ENCODE peak calls at places on chromosomes 2 and 18, in ten cellular contexts. One of them, this sample, is unnamed.

GRCh38 chr2:119719261-119719627 is 40.2 kb downstream of the TMEM177 start:
- DNase-seq in nephron progenitor cell: no peak
- DNase-seq in endothelial cell: no peak
- DNase-seq in iPS-NIHi11: no peak
- DNase-seq in SW 1271: no peak
- DNase-seq in stimulated activated CD4-positive, alpha-beta T cell treated with anti-CD3 and anti-CD28 coated beads, TNF-alpha, amount 100 ng/mL, for 4 hours: no peak
- DNase-seq in stromal cell of bone marrow: no peak
- DNase-seq in NCI-H1930: no peak
- DNase-seq in activated T-cell treated with anti-CD3 and anti-CD28 coated beads, Interleukin-2, amount 50 U/mL, for 72 hours: peak
- DNase-seq in H9: no peak
- DNase-seq in this sample: no peak

GRCh38 chr2:132815522-132815921 is 145.5 kb upstream of the LYPD1 start:
- DNase-seq in endothelial cell: no peak
- DNase-seq in NCI-H1930: no peak
- DNase-seq in iPS-NIHi11: no peak
- DNase-seq in stimulated activated CD4-positive, alpha-beta T cell treated with anti-CD3 and anti-CD28 coated beads, TNF-alpha, amount 100 ng/mL, for 4 hours: no peak
- DNase-seq in stromal cell of bone marrow: peak
- DNase-seq in activated T-cell treated with anti-CD3 and anti-CD28 coated beads, Interleukin-2, amount 50 U/mL, for 72 hours: no peak
- DNase-seq in H9: no peak
- DNase-seq in nephron progenitor cell: no peak
- DNase-seq in SW 1271: no peak
- DNase-seq in this sample: peak

GRCh38 chr18:50072146-50072545 is 122.8 kb downstream of the MYO5B start:
- DNase-seq in stromal cell of bone marrow: no peak
- DNase-seq in stimulated activated CD4-positive, alpha-beta T cell treated with anti-CD3 and anti-CD28 coated beads, TNF-alpha, amount 100 ng/mL, for 4 hours: no peak
- DNase-seq in endothelial cell: no peak
- DNase-seq in activated T-cell treated with anti-CD3 and anti-CD28 coated beads, Interleukin-2, amount 50 U/mL, for 72 hours: no peak
- DNase-seq in SW 1271: no peak
- DNase-seq in iPS-NIHi11: no peak
- DNase-seq in NCI-H1930: no peak
- DNase-seq in nephron progenitor cell: no peak
- DNase-seq in H9: no peak
- DNase-seq in this sample: no peak

GRCh38 chr18:23071285-23071684 is 64.0 kb upstream of the CABLES1 start:
- DNase-seq in SW 1271: no peak
- DNase-seq in stimulated activated CD4-positive, alpha-beta T cell treated with anti-CD3 and anti-CD28 coated beads, TNF-alpha, amount 100 ng/mL, for 4 hours: peak
- DNase-seq in iPS-NIHi11: no peak
- DNase-seq in activated T-cell treated with anti-CD3 and anti-CD28 coated beads, Interleukin-2, amount 50 U/mL, for 72 hours: peak
- DNase-seq in stromal cell of bone marrow: no peak
- DNase-seq in endothelial cell: no peak
- DNase-seq in NCI-H1930: no peak
- DNase-seq in H9: no peak
- DNase-seq in nephron progenitor cell: no peak
- DNase-seq in this sample: no peak

GRCh38 chr2:241000831-241001321 is 2.5 kb downstream of the SNED1 start:
- DNase-seq in NCI-H1930: no peak
- DNase-seq in SW 1271: no peak
- DNase-seq in endothelial cell: no peak
- DNase-seq in stromal cell of bone marrow: no peak
- DNase-seq in nephron progenitor cell: no peak
- DNase-seq in activated T-cell treated with anti-CD3 and anti-CD28 coated beads, Interleukin-2, amount 50 U/mL, for 72 hours: no peak
- DNase-seq in H9: no peak
- DNase-seq in stimulated activated CD4-positive, alpha-beta T cell treated with anti-CD3 and anti-CD28 coated beads, TNF-alpha, amount 100 ng/mL, for 4 hours: no peak
- DNase-seq in iPS-NIHi11: no peak
- DNase-seq in this sample: no peak

GRCh38 chr2:120485096-120485495 is 139.2 kb downstream of the INHBB start:
- DNase-seq in H9: no peak
- DNase-seq in nephron progenitor cell: no peak
- DNase-seq in stimulated activated CD4-positive, alpha-beta T cell treated with anti-CD3 and anti-CD28 coated beads, TNF-alpha, amount 100 ng/mL, for 4 hours: no peak
- DNase-seq in stromal cell of bone marrow: no peak
- DNase-seq in endothelial cell: no peak
- DNase-seq in iPS-NIHi11: no peak
- DNase-seq in activated T-cell treated with anti-CD3 and anti-CD28 coated beads, Interleukin-2, amount 50 U/mL, for 72 hours: no peak
- DNase-seq in SW 1271: no peak
- DNase-seq in NCI-H1930: no peak
- DNase-seq in this sample: no peak

GRCh38 chr18:44834867-44835469 is 154.3 kb downstream of the SETBP1 start:
- DNase-seq in H9: no peak
- DNase-seq in activated T-cell treated with anti-CD3 and anti-CD28 coated beads, Interleukin-2, amount 50 U/mL, for 72 hours: no peak
- DNase-seq in iPS-NIHi11: no peak
- DNase-seq in SW 1271: no peak
- DNase-seq in NCI-H1930: no peak
- DNase-seq in stromal cell of bone marrow: no peak
- DNase-seq in stimulated activated CD4-positive, alpha-beta T cell treated with anti-CD3 and anti-CD28 coated beads, TNF-alpha, amount 100 ng/mL, for 4 hours: no peak
- DNase-seq in endothelial cell: no peak
- DNase-seq in nephron progenitor cell: no peak
- DNase-seq in this sample: no peak

GRCh38 chr18:76487076-76487475 is 8.0 kb downstream of the ZNF516 start:
- DNase-seq in NCI-H1930: no peak
- DNase-seq in endothelial cell: no peak
- DNase-seq in stromal cell of bone marrow: no peak
- DNase-seq in SW 1271: no peak
- DNase-seq in stimulated activated CD4-positive, alpha-beta T cell treated with anti-CD3 and anti-CD28 coated beads, TNF-alpha, amount 100 ng/mL, for 4 hours: no peak
- DNase-seq in activated T-cell treated with anti-CD3 and anti-CD28 coated beads, Interleukin-2, amount 50 U/mL, for 72 hours: no peak
- DNase-seq in H9: no peak
- DNase-seq in iPS-NIHi11: no peak
- DNase-seq in nephron progenitor cell: no peak
- DNase-seq in this sample: no peak

GRCh38 chr2:12587729-12588522 is 128.8 kb upstream of the TRIB2 start:
- DNase-seq in stromal cell of bone marrow: peak
- DNase-seq in SW 1271: no peak
- DNase-seq in endothelial cell: no peak
- DNase-seq in activated T-cell treated with anti-CD3 and anti-CD28 coated beads, Interleukin-2, amount 50 U/mL, for 72 hours: no peak
- DNase-seq in stimulated activated CD4-positive, alpha-beta T cell treated with anti-CD3 and anti-CD28 coated beads, TNF-alpha, amount 100 ng/mL, for 4 hours: no peak
- DNase-seq in NCI-H1930: no peak
- DNase-seq in H9: no peak
- DNase-seq in iPS-NIHi11: no peak
- DNase-seq in nephron progenitor cell: no peak
- DNase-seq in this sample: peak

GRCh38 chr2:240397542-240397916 is 37.9 kb upstream of the GPC1 start:
- DNase-seq in endothelial cell: peak
- DNase-seq in stromal cell of bone marrow: no peak
- DNase-seq in H9: peak
- DNase-seq in stimulated activated CD4-positive, alpha-beta T cell treated with anti-CD3 and anti-CD28 coated beads, TNF-alpha, amount 100 ng/mL, for 4 hours: no peak
- DNase-seq in nephron progenitor cell: peak
- DNase-seq in iPS-NIHi11: peak
- DNase-seq in NCI-H1930: no peak
- DNase-seq in activated T-cell treated with anti-CD3 and anti-CD28 coated beads, Interleukin-2, amount 50 U/mL, for 72 hours: no peak
- DNase-seq in SW 1271: no peak
- DNase-seq in this sample: no peak

GRCh38 chr18:31064130-31064529 is 21.6 kb upstream of the DSC3 start:
- DNase-seq in stromal cell of bone marrow: no peak
- DNase-seq in iPS-NIHi11: no peak
- DNase-seq in nephron progenitor cell: no peak
- DNase-seq in endothelial cell: no peak
- DNase-seq in NCI-H1930: no peak
- DNase-seq in stimulated activated CD4-positive, alpha-beta T cell treated with anti-CD3 and anti-CD28 coated beads, TNF-alpha, amount 100 ng/mL, for 4 hours: no peak
- DNase-seq in H9: no peak
- DNase-seq in activated T-cell treated with anti-CD3 and anti-CD28 coated beads, Interleukin-2, amount 50 U/mL, for 72 hours: peak
- DNase-seq in SW 1271: no peak
- DNase-seq in this sample: no peak

GRCh38 chr18:58113337-58113736 is 69.3 kb downstream of the NEDD4L start:
- DNase-seq in stromal cell of bone marrow: no peak
- DNase-seq in NCI-H1930: no peak
- DNase-seq in activated T-cell treated with anti-CD3 and anti-CD28 coated beads, Interleukin-2, amount 50 U/mL, for 72 hours: no peak
- DNase-seq in stimulated activated CD4-positive, alpha-beta T cell treated with anti-CD3 and anti-CD28 coated beads, TNF-alpha, amount 100 ng/mL, for 4 hours: no peak
- DNase-seq in H9: no peak
- DNase-seq in endothelial cell: no peak
- DNase-seq in SW 1271: no peak
- DNase-seq in iPS-NIHi11: no peak
- DNase-seq in nephron progenitor cell: no peak
- DNase-seq in this sample: no peak

GRCh38 chr2:74849228-74849892 is 15.4 kb downstream of the HK2 start:
- DNase-seq in iPS-NIHi11: peak
- DNase-seq in endothelial cell: no peak
- DNase-seq in SW 1271: no peak
- DNase-seq in nephron progenitor cell: no peak
- DNase-seq in stromal cell of bone marrow: no peak
- DNase-seq in activated T-cell treated with anti-CD3 and anti-CD28 coated beads, Interleukin-2, amount 50 U/mL, for 72 hours: peak
- DNase-seq in stimulated activated CD4-positive, alpha-beta T cell treated with anti-CD3 and anti-CD28 coated beads, TNF-alpha, amount 100 ng/mL, for 4 hours: no peak
- DNase-seq in H9: peak
- DNase-seq in NCI-H1930: no peak
- DNase-seq in this sample: no peak

GRCh38 chr2:109380502-109381326 is 233.1 kb downstream of the SEPTIN10 start:
- DNase-seq in NCI-H1930: no peak
- DNase-seq in iPS-NIHi11: no peak
- DNase-seq in SW 1271: no peak
- DNase-seq in activated T-cell treated with anti-CD3 and anti-CD28 coated beads, Interleukin-2, amount 50 U/mL, for 72 hours: no peak
- DNase-seq in endothelial cell: peak
- DNase-seq in nephron progenitor cell: no peak
- DNase-seq in H9: peak
- DNase-seq in stimulated activated CD4-positive, alpha-beta T cell treated with anti-CD3 and anti-CD28 coated beads, TNF-alpha, amount 100 ng/mL, for 4 hours: no peak
- DNase-seq in stromal cell of bone marrow: no peak
- DNase-seq in this sample: no peak

GRCh38 chr2:160194351-160194750 is 5.7 kb downstream of the ITGB6 start:
- DNase-seq in nephron progenitor cell: no peak
- DNase-seq in iPS-NIHi11: no peak
- DNase-seq in H9: no peak
- DNase-seq in stimulated activated CD4-positive, alpha-beta T cell treated with anti-CD3 and anti-CD28 coated beads, TNF-alpha, amount 100 ng/mL, for 4 hours: no peak
- DNase-seq in NCI-H1930: no peak
- DNase-seq in activated T-cell treated with anti-CD3 and anti-CD28 coated beads, Interleukin-2, amount 50 U/mL, for 72 hours: no peak
- DNase-seq in stromal cell of bone marrow: no peak
- DNase-seq in endothelial cell: no peak
- DNase-seq in SW 1271: no peak
- DNase-seq in this sample: no peak

GRCh38 chr2:127657232-127657595 is 11.3 kb downstream of the GPR17 start:
- DNase-seq in endothelial cell: no peak
- DNase-seq in SW 1271: no peak
- DNase-seq in nephron progenitor cell: no peak
- DNase-seq in stromal cell of bone marrow: no peak
- DNase-seq in NCI-H1930: no peak
- DNase-seq in H9: no peak
- DNase-seq in iPS-NIHi11: no peak
- DNase-seq in activated T-cell treated with anti-CD3 and anti-CD28 coated beads, Interleukin-2, amount 50 U/mL, for 72 hours: no peak
- DNase-seq in stimulated activated CD4-positive, alpha-beta T cell treated with anti-CD3 and anti-CD28 coated beads, TNF-alpha, amount 100 ng/mL, for 4 hours: no peak
- DNase-seq in this sample: no peak